ENCODE peak calls at places on chromosomes 3 and 15, in eight cellular contexts. One of them, this sample, is unnamed. For H3K36me3, the result is how much of the 10 kb centered on the place peaks cover.

GRCh38 chr3:140942221-140943104 is 827 bp downstream of the SLC25A36 start:
- DNase-seq in heart right ventricle: peak
- DNase-seq in testis: peak
- DNase-seq in GM06990: peak
- DNase-seq in transverse colon: peak
- DNase-seq in SJSA1: peak
- DNase-seq in fibroblast of lung: peak
- DNase-seq in pancreas: peak
- DNase-seq in this sample: peak

GRCh38 chr3:50146316-50146901 is 8.7 kb upstream of the SEMA3F start:
- DNase-seq in heart right ventricle: no peak
- DNase-seq in testis: no peak
- DNase-seq in GM06990: no peak
- DNase-seq in transverse colon: no peak
- DNase-seq in SJSA1: no peak
- DNase-seq in fibroblast of lung: no peak
- DNase-seq in pancreas: no peak
- DNase-seq in this sample: no peak

GRCh38 chr15:45093013-45093412 is 21.0 kb downstream of the DUOX2 start:
- DNase-seq in heart right ventricle: no peak
- DNase-seq in testis: no peak
- DNase-seq in GM06990: no peak
- DNase-seq in transverse colon: no peak
- DNase-seq in SJSA1: no peak
- DNase-seq in fibroblast of lung: no peak
- DNase-seq in pancreas: no peak
- DNase-seq in this sample: peak

GRCh38 chr3:69838217-69838616 is 99.0 kb downstream of the MITF start:
- DNase-seq in heart right ventricle: no peak
- DNase-seq in testis: no peak
- DNase-seq in GM06990: no peak
- DNase-seq in transverse colon: no peak
- DNase-seq in SJSA1: no peak
- DNase-seq in fibroblast of lung: peak
- DNase-seq in pancreas: no peak
- DNase-seq in this sample: no peak

GRCh38 chr3:194941956-194942483 is 256.3 kb downstream of the FAM43A start:
- DNase-seq in heart right ventricle: no peak
- DNase-seq in testis: no peak
- DNase-seq in GM06990: no peak
- DNase-seq in transverse colon: peak
- DNase-seq in SJSA1: no peak
- DNase-seq in fibroblast of lung: no peak
- DNase-seq in pancreas: no peak
- DNase-seq in this sample: no peak

GRCh38 chr3:58874795-58875194 is 175.0 kb downstream of the CFAP20DC start:
- DNase-seq in heart right ventricle: no peak
- DNase-seq in testis: no peak
- DNase-seq in GM06990: peak
- DNase-seq in transverse colon: no peak
- DNase-seq in SJSA1: no peak
- DNase-seq in fibroblast of lung: peak
- DNase-seq in pancreas: no peak
- DNase-seq in this sample: no peak

GRCh38 chr15:84955089-84955848 is 26.4 kb upstream of the PDE8A start:
- DNase-seq in heart right ventricle: peak
- DNase-seq in testis: peak
- DNase-seq in GM06990: no peak
- DNase-seq in transverse colon: peak
- DNase-seq in SJSA1: peak
- DNase-seq in fibroblast of lung: peak
- DNase-seq in pancreas: peak
- DNase-seq in this sample: peak

GRCh38 chr3:66470956-66471686 is 29.7 kb downstream of the LRIG1 start:
- DNase-seq in heart right ventricle: no peak
- DNase-seq in testis: no peak
- DNase-seq in GM06990: no peak
- DNase-seq in transverse colon: no peak
- DNase-seq in SJSA1: no peak
- DNase-seq in fibroblast of lung: no peak
- DNase-seq in pancreas: no peak
- DNase-seq in this sample: no peak

GRCh38 chr15:48090115-48090514 is 30.7 kb upstream of the SLC24A5 start:
- DNase-seq in heart right ventricle: no peak
- DNase-seq in testis: no peak
- DNase-seq in GM06990: no peak
- DNase-seq in transverse colon: peak
- DNase-seq in SJSA1: no peak
- DNase-seq in fibroblast of lung: no peak
- DNase-seq in pancreas: no peak
- DNase-seq in this sample: no peak

DNA sequence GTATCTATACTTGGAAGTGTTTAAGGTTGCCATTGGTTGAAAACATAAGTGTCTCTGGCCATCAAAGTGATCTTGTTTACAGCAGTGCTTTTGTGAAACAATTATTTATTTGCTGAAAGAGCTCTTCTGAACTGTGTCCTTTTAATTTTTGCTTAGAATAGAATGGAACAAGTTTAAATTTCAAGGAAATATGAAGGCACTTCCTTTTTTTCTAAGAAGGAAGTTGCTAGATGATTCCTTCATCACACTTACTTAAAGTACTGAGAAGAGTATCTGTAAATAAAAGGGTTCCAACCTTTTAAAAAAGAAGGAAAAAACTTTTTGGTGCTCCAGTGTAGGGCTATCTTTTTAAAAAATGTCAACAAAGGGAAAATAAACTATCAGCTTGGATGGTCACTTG is 19.7 kb downstream of the B3GNT5 start:
- DNase-seq in heart right ventricle: no peak
- DNase-seq in testis: no peak
- DNase-seq in GM06990: no peak
- DNase-seq in transverse colon: no peak
- DNase-seq in SJSA1: no peak
- DNase-seq in fibroblast of lung: no peak
- DNase-seq in pancreas: no peak
- DNase-seq in this sample: no peak
- H3K36me3 ChIP-seq in heart right ventricle: under half
- H3K36me3 ChIP-seq in testis: under half
- H3K36me3 ChIP-seq in GM06990: under half
- H3K36me3 ChIP-seq in transverse colon: under half
- H3K36me3 ChIP-seq in SJSA1: under half
- H3K36me3 ChIP-seq in fibroblast of lung: under half
- H3K36me3 ChIP-seq in pancreas: under half
- H3K36me3 ChIP-seq in this sample: under half

GRCh38 chr3:8853081-8853480 is 83.7 kb upstream of the OXTR start:
- DNase-seq in heart right ventricle: peak
- DNase-seq in testis: no peak
- DNase-seq in GM06990: no peak
- DNase-seq in transverse colon: no peak
- DNase-seq in SJSA1: no peak
- DNase-seq in fibroblast of lung: peak
- DNase-seq in pancreas: no peak
- DNase-seq in this sample: no peak

GRCh38 chr3:8857720-8858367 is 88.4 kb upstream of the OXTR start:
- DNase-seq in heart right ventricle: no peak
- DNase-seq in testis: no peak
- DNase-seq in GM06990: no peak
- DNase-seq in transverse colon: no peak
- DNase-seq in SJSA1: no peak
- DNase-seq in fibroblast of lung: no peak
- DNase-seq in pancreas: no peak
- DNase-seq in this sample: no peak

GRCh38 chr3:8856031-8856430 is 86.6 kb upstream of the OXTR start:
- DNase-seq in heart right ventricle: no peak
- DNase-seq in testis: no peak
- DNase-seq in GM06990: no peak
- DNase-seq in transverse colon: no peak
- DNase-seq in SJSA1: no peak
- DNase-seq in fibroblast of lung: no peak
- DNase-seq in pancreas: no peak
- DNase-seq in this sample: no peak

GRCh38 chr3:8854656-8855055 is 85.2 kb upstream of the OXTR start:
- DNase-seq in heart right ventricle: no peak
- DNase-seq in testis: no peak
- DNase-seq in GM06990: no peak
- DNase-seq in transverse colon: no peak
- DNase-seq in SJSA1: no peak
- DNase-seq in fibroblast of lung: no peak
- DNase-seq in pancreas: no peak
- DNase-seq in this sample: no peak

GRCh38 chr3:8856721-8857120 is 87.3 kb upstream of the OXTR start:
- DNase-seq in heart right ventricle: no peak
- DNase-seq in testis: no peak
- DNase-seq in GM06990: no peak
- DNase-seq in transverse colon: no peak
- DNase-seq in SJSA1: no peak
- DNase-seq in fibroblast of lung: no peak
- DNase-seq in pancreas: no peak
- DNase-seq in this sample: no peak
- H3K4me3 ChIP-seq in heart right ventricle: no peak
- H3K4me3 ChIP-seq in testis: no peak
- H3K4me3 ChIP-seq in GM06990: no peak
- H3K4me3 ChIP-seq in transverse colon: no peak
- H3K4me3 ChIP-seq in SJSA1: no peak
- H3K4me3 ChIP-seq in fibroblast of lung: no peak
- H3K4me3 ChIP-seq in pancreas: no peak
- H3K4me3 ChIP-seq in this sample: no peak

GRCh38 chr3:45477838-45478237 is 89.5 kb downstream of the LARS2 start:
- DNase-seq in heart right ventricle: no peak
- DNase-seq in testis: no peak
- DNase-seq in GM06990: no peak
- DNase-seq in transverse colon: no peak
- DNase-seq in SJSA1: no peak
- DNase-seq in fibroblast of lung: no peak
- DNase-seq in pancreas: no peak
- DNase-seq in this sample: no peak
- H3K36me3 ChIP-seq in heart right ventricle: under half
- H3K36me3 ChIP-seq in testis: under half
- H3K36me3 ChIP-seq in GM06990: under half
- H3K36me3 ChIP-seq in transverse colon: under half
- H3K36me3 ChIP-seq in SJSA1: under half
- H3K36me3 ChIP-seq in fibroblast of lung: under half
- H3K36me3 ChIP-seq in pancreas: under half
- H3K36me3 ChIP-seq in this sample: under half

DNA sequence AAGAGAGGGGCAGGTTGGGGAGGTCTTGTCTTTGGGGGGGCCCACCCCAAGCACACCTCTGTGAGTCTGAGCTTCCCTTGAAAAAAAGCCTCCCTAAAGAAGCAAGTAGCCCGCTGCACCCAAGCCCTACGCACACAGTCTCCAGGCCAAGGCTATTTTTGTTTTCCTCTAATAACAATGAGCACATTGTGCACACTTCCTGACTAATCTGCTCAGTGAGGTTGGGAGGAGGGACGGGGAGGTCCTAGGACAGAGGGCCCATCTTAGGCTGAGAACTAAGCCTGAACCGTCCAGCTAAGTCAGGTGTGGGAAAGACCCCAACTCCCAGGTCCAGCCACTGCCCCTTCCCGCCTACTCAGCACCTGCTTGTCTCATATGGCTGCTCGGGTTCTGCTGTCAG is 87.2 kb downstream of the HMG20A start:
- DNase-seq in heart right ventricle: peak
- DNase-seq in testis: peak
- DNase-seq in GM06990: no peak
- DNase-seq in transverse colon: no peak
- DNase-seq in SJSA1: no peak
- DNase-seq in fibroblast of lung: peak
- DNase-seq in pancreas: peak
- DNase-seq in this sample: no peak
- H3K4me3 ChIP-seq in heart right ventricle: no peak
- H3K4me3 ChIP-seq in testis: no peak
- H3K4me3 ChIP-seq in GM06990: no peak
- H3K4me3 ChIP-seq in transverse colon: no peak
- H3K4me3 ChIP-seq in SJSA1: no peak
- H3K4me3 ChIP-seq in fibroblast of lung: no peak
- H3K4me3 ChIP-seq in pancreas: no peak
- H3K4me3 ChIP-seq in this sample: no peak